ENCODE peak calls at places on chromosomes 2 and 18, in eight cellular contexts. J, S, A, Q, W, N, C and V are unnamed samples.

GRCh38 chr2:119516121-119516520 is 8.2 kb downstream of the SCTR start:
- DNase-seq in J (no peak), S (no peak), A (no peak), Q (no peak), W (no peak), N (no peak), C (no peak), V (no peak)

GRCh38 chr18:24862225-24862893 is 401.9 kb downstream of the HRH4 start:
- DNase-seq in J (no peak), S (no peak), A (no peak), Q (no peak), W (no peak), N (no peak), C (no peak), V (no peak)

GRCh38 chr2:159904127-159904564 is 106.1 kb upstream of the CD302 start:
- DNase-seq in J (no peak), S (peak; percentile 36), A (no peak), Q (no peak), W (peak; percentile 19), N (no peak), C (no peak), V (no peak)

GRCh38 chr2:109054865-109055264 is 65.8 kb upstream of the EDAR start:
- DNase-seq in J (no peak), S (no peak), A (no peak), Q (no peak), W (no peak), N (no peak), C (no peak), V (no peak)

GRCh38 chr2:97731274-97732050 is 18.1 kb downstream of the ZAP70 start:
- DNase-seq in J (no peak), S (no peak), A (no peak), Q (no peak), W (no peak), N (no peak), C (no peak), V (no peak)

GRCh38 chr18:58140366-58141325 is 96.6 kb downstream of the NEDD4L start:
- DNase-seq in J (no peak), S (no peak), A (no peak), Q (no peak), W (no peak), N (peak; percentile 39), C (no peak), V (peak; percentile 39)

GRCh38 chr18:39842042-39842791 is 2112.8 kb upstream of the PIK3C3 start:
- DNase-seq in J (no peak), S (no peak), A (no peak), Q (no peak), W (no peak), N (no peak), C (no peak), V (no peak)

GRCh38 chr18:45090526-45091140 is 409.9 kb downstream of the SETBP1 start:
- DNase-seq in J (no peak), S (no peak), A (no peak), Q (no peak), W (no peak), N (no peak), C (no peak), V (no peak)

GRCh38 chr18:57122906-57123510 is 23.9 kb upstream of the BOD1L2 start:
- DNase-seq in J (no peak), S (no peak), A (no peak), Q (no peak), W (no peak), N (no peak), C (no peak), V (no peak)

GRCh38 chr2:18435425-18436037 is 124.9 kb downstream of the RDH14 start:
- DNase-seq in J (no peak), S (no peak), A (peak; percentile 72), Q (no peak), W (peak; percentile 39), N (peak; percentile 45), C (peak; percentile 6), V (peak; percentile 58)

GRCh38 chr2:226656367-226656766 is 143.3 kb downstream of the IRS1 start:
- DNase-seq in J (no peak), S (no peak), A (peak; percentile 75), Q (no peak), W (no peak), N (no peak), C (no peak), V (peak; percentile 43)

GRCh38 chr2:230225486-230225885 is at the start of gene SP140:
- DNase-seq in J (peak; percentile 37), S (peak; percentile 89), A (no peak), Q (no peak), W (no peak), N (no peak), C (no peak), V (no peak)

GRCh38 chr2:239114119-239114581 is 266.3 kb downstream of the TWIST2 start:
- DNase-seq in J (no peak), S (no peak), A (no peak), Q (no peak), W (no peak), N (no peak), C (no peak), V (no peak)

GRCh38 chr2:189370719-189371118 is 70.6 kb upstream of the WDR75 start:
- DNase-seq in J (no peak), S (no peak), A (no peak), Q (no peak), W (no peak), N (no peak), C (no peak), V (no peak)

GRCh38 chr18:44914028-44914427 is 233.3 kb downstream of the SETBP1 start:
- DNase-seq in J (no peak), S (no peak), A (no peak), Q (no peak), W (no peak), N (no peak), C (no peak), V (no peak)